ENCODE peak calls at places on chromosome 9, in six cellular contexts. O is posterior vena cava; T is CD8-positive, alpha-beta memory T cell; M is stimulated activated CD4-positive, alpha-beta T cell treated with anti-CD3 and anti-CD28 coated beads, Interleukin-4, amount 100 ng/mL, for 24 hours; Z is GM10248; B is PC-9. H is an unnamed sample.

GRCh38 chr9:123044556-123044955 is 11.1 kb downstream of the GPR21 start:
- DNase-seq in O (no peak), T (no peak), M (no peak), Z (no peak), B (no peak), H (no peak)

GRCh38 chr9:130327781-130328348 is 62.3 kb downstream of the HMCN2 start:
- DNase-seq in O (peak), T (no peak), M (no peak), Z (no peak), B (no peak), H (no peak)

GRCh38 chr9:138066049-138066448 is 188.5 kb downstream of the CACNA1B start:
- DNase-seq in O (peak), T (no peak), M (no peak), Z (no peak), B (no peak), H (no peak)

GRCh38 chr9:126986506-126986951 is 71.9 kb downstream of the RALGPS1 start:
- DNase-seq in O (no peak), T (peak), M (peak), Z (no peak), B (peak), H (peak)

GRCh38 chr9:78676623-78677022 is 379.7 kb downstream of the PSAT1 start:
- DNase-seq in O (no peak), T (no peak), M (no peak), Z (no peak), B (no peak), H (no peak)

GRCh38 chr9:130927338-130927737 is 11.7 kb downstream of the FIBCD1 start:
- DNase-seq in O (no peak), T (no peak), M (no peak), Z (no peak), B (no peak), H (peak)

GRCh38 chr9:36903541-36904435 is 130.3 kb downstream of the PAX5 start:
- DNase-seq in O (no peak), T (no peak), M (peak), Z (no peak), B (peak), H (peak)

GRCh38 chr9:131836021-131836420 is 96.1 kb upstream of the RAPGEF1 start:
- DNase-seq in O (peak), T (no peak), M (no peak), Z (no peak), B (no peak), H (no peak)

GRCh38 chr9:133935328-133936040 is 56.6 kb downstream of the VAV2 start:
- DNase-seq in O (peak), T (no peak), M (no peak), Z (no peak), B (no peak), H (no peak)

GRCh38 chr9:134088064-134088725 is 20.4 kb upstream of the BRD3 start:
- DNase-seq in O (no peak), T (no peak), M (no peak), Z (no peak), B (no peak), H (no peak)

GRCh38 chr9:126126012-126126411 is 200.6 kb upstream of the MVB12B start:
- DNase-seq in O (peak), T (no peak), M (no peak), Z (peak), B (no peak), H (no peak)

GRCh38 chr9:92196909-92197308 is 81.7 kb upstream of the SPTLC1 start:
- DNase-seq in O (no peak), T (no peak), M (no peak), Z (no peak), B (peak), H (no peak)

GRCh38 chr9:128729302-128729701 is 5.4 kb upstream of the ZDHHC12 start:
- DNase-seq in O (no peak), T (no peak), M (no peak), Z (no peak), B (no peak), H (no peak)

GRCh38 chr9:134323741-134324358 is 2.4 kb upstream of the RXRA start:
- DNase-seq in O (peak), T (peak), M (no peak), Z (no peak), B (peak), H (no peak)

GRCh38 chr9:33229359-33230120 is 10.4 kb upstream of the SPINK4 start:
- DNase-seq in O (peak), T (no peak), M (no peak), Z (no peak), B (peak), H (no peak)

GRCh38 chr9:96651626-96652025 is 3.5 kb downstream of the PRXL2C start:
- DNase-seq in O (no peak), T (no peak), M (no peak), Z (no peak), B (no peak), H (peak)

GRCh38 chr9:110797611-110798010 is 129.0 kb downstream of the MUSK start:
- DNase-seq in O (no peak), T (no peak), M (no peak), Z (no peak), B (no peak), H (no peak)

GRCh38 chr9:98192503-98193335 is at the start of gene CORO2A:
- DNase-seq in O (no peak), T (peak), M (peak), Z (peak), B (peak), H (peak)

GRCh38 chr9:69020746-69021145 is 6.8 kb upstream of the PRKACG start:
- DNase-seq in O (no peak), T (no peak), M (no peak), Z (no peak), B (no peak), H (no peak)

GRCh38 chr9:126664893-126665695 is 51.4 kb downstream of the LMX1B start:
- DNase-seq in O (no peak), T (no peak), M (no peak), Z (no peak), B (peak), H (no peak)

GRCh38 chr9:12232836-12233235 is 460.3 kb upstream of the TYRP1 start:
- DNase-seq in O (no peak), T (no peak), M (no peak), Z (no peak), B (no peak), H (no peak)

GRCh38 chr9:113807173-113808061 is 68.7 kb upstream of the ZNF618 start:
- DNase-seq in O (peak), T (peak), M (peak), Z (peak), B (peak), H (peak)

GRCh38 chr9:71921190-71921814 is 9.9 kb downstream of the C9orf85 start:
- DNase-seq in O (no peak), T (no peak), M (no peak), Z (no peak), B (no peak), H (no peak)

GRCh38 chr9:83670381-83670780 is 37.4 kb downstream of the UBQLN1 start:
- DNase-seq in O (no peak), T (no peak), M (no peak), Z (no peak), B (no peak), H (no peak)

GRCh38 chr9:75653750-75654149 is 236.7 kb upstream of the PCSK5 start:
- DNase-seq in O (no peak), T (no peak), M (no peak), Z (no peak), B (no peak), H (no peak)

GRCh38 chr9:136175745-136176290 is 29.1 kb downstream of the LHX3 start:
- DNase-seq in O (no peak), T (no peak), M (no peak), Z (no peak), B (no peak), H (no peak)

GRCh38 chr9:122356627-122357026 is 14.2 kb upstream of the PTGS1 start:
- DNase-seq in O (peak), T (no peak), M (no peak), Z (no peak), B (no peak), H (no peak)

H was measured in GM12865.